ENCODE peak calls at places on chromosome 11, in ten cellular contexts. One of them, this sample, is unnamed.

GRCh38 chr11:59144579-59145345 is 2.1 kb downstream of the FAM111A start:
- DNase-seq in transverse colon: peak
- DNase-seq in stimulated activated CD8-positive, alpha-beta memory T cell treated with anti-CD3 and anti-CD28 coated beads, Interleukin-12 subunit alpha, Interleukin-12 subunit beta, amount 100 ng/mL, for 4 hours: peak
- DNase-seq in astrocyte of the spinal cord: peak
- DNase-seq in DMS153: peak
- DNase-seq in AG08395: peak
- DNase-seq in T-cell: peak
- DNase-seq in heart right ventricle: peak
- DNase-seq in ovary: peak
- DNase-seq in left cardiac atrium: peak
- DNase-seq in this sample: peak

GRCh38 chr11:79244175-79244804 is 196.5 kb downstream of the TENM4 start:
- DNase-seq in DMS153: no peak
- DNase-seq in AG08395: peak
- DNase-seq in astrocyte of the spinal cord: peak
- DNase-seq in transverse colon: no peak
- DNase-seq in ovary: peak
- DNase-seq in T-cell: no peak
- DNase-seq in left cardiac atrium: no peak
- DNase-seq in stimulated activated CD8-positive, alpha-beta memory T cell treated with anti-CD3 and anti-CD28 coated beads, Interleukin-12 subunit alpha, Interleukin-12 subunit beta, amount 100 ng/mL, for 4 hours: no peak
- DNase-seq in heart right ventricle: no peak
- DNase-seq in this sample: no peak

GRCh38 chr11:116257092-116257491 is 515.7 kb downstream of the BUD13 start:
- DNase-seq in AG08395: no peak
- DNase-seq in transverse colon: no peak
- DNase-seq in left cardiac atrium: no peak
- DNase-seq in stimulated activated CD8-positive, alpha-beta memory T cell treated with anti-CD3 and anti-CD28 coated beads, Interleukin-12 subunit alpha, Interleukin-12 subunit beta, amount 100 ng/mL, for 4 hours: no peak
- DNase-seq in DMS153: no peak
- DNase-seq in ovary: no peak
- DNase-seq in astrocyte of the spinal cord: no peak
- DNase-seq in T-cell: no peak
- DNase-seq in heart right ventricle: no peak
- DNase-seq in this sample: peak

GRCh38 chr11:77141034-77141433 is 13.0 kb downstream of the MYO7A start:
- DNase-seq in ovary: no peak
- DNase-seq in astrocyte of the spinal cord: peak
- DNase-seq in stimulated activated CD8-positive, alpha-beta memory T cell treated with anti-CD3 and anti-CD28 coated beads, Interleukin-12 subunit alpha, Interleukin-12 subunit beta, amount 100 ng/mL, for 4 hours: no peak
- DNase-seq in AG08395: no peak
- DNase-seq in T-cell: no peak
- DNase-seq in transverse colon: no peak
- DNase-seq in DMS153: peak
- DNase-seq in left cardiac atrium: no peak
- DNase-seq in heart right ventricle: no peak
- DNase-seq in this sample: peak

GRCh38 chr11:118010738-118011461 is 24.7 kb downstream of the IL10RA start:
- DNase-seq in AG08395: no peak
- DNase-seq in transverse colon: peak
- DNase-seq in ovary: no peak
- DNase-seq in DMS153: no peak
- DNase-seq in heart right ventricle: no peak
- DNase-seq in astrocyte of the spinal cord: no peak
- DNase-seq in T-cell: no peak
- DNase-seq in left cardiac atrium: peak
- DNase-seq in stimulated activated CD8-positive, alpha-beta memory T cell treated with anti-CD3 and anti-CD28 coated beads, Interleukin-12 subunit alpha, Interleukin-12 subunit beta, amount 100 ng/mL, for 4 hours: no peak
- DNase-seq in this sample: no peak

GRCh38 chr11:19753451-19754041 is 40.9 kb downstream of the NAV2 start:
- DNase-seq in heart right ventricle: no peak
- DNase-seq in ovary: no peak
- DNase-seq in transverse colon: no peak
- DNase-seq in DMS153: peak
- DNase-seq in AG08395: peak
- DNase-seq in left cardiac atrium: no peak
- DNase-seq in astrocyte of the spinal cord: no peak
- DNase-seq in stimulated activated CD8-positive, alpha-beta memory T cell treated with anti-CD3 and anti-CD28 coated beads, Interleukin-12 subunit alpha, Interleukin-12 subunit beta, amount 100 ng/mL, for 4 hours: no peak
- DNase-seq in T-cell: no peak
- DNase-seq in this sample: peak

GRCh38 chr11:28922351-28922981 is 814.3 kb downstream of the METTL15 start:
- DNase-seq in heart right ventricle: no peak
- DNase-seq in ovary: no peak
- DNase-seq in T-cell: no peak
- DNase-seq in stimulated activated CD8-positive, alpha-beta memory T cell treated with anti-CD3 and anti-CD28 coated beads, Interleukin-12 subunit alpha, Interleukin-12 subunit beta, amount 100 ng/mL, for 4 hours: no peak
- DNase-seq in transverse colon: no peak
- DNase-seq in left cardiac atrium: no peak
- DNase-seq in astrocyte of the spinal cord: no peak
- DNase-seq in DMS153: peak
- DNase-seq in AG08395: no peak
- DNase-seq in this sample: peak

GRCh38 chr11:107928046-107928766 is at the start of gene RAB39A:
- DNase-seq in T-cell: peak
- DNase-seq in transverse colon: peak
- DNase-seq in astrocyte of the spinal cord: peak
- DNase-seq in stimulated activated CD8-positive, alpha-beta memory T cell treated with anti-CD3 and anti-CD28 coated beads, Interleukin-12 subunit alpha, Interleukin-12 subunit beta, amount 100 ng/mL, for 4 hours: peak
- DNase-seq in DMS153: peak
- DNase-seq in AG08395: peak
- DNase-seq in left cardiac atrium: peak
- DNase-seq in heart right ventricle: peak
- DNase-seq in ovary: peak
- DNase-seq in this sample: peak

This sample was measured in small intestine.